ENCODE peak calls at places on chromosomes 4 and X, in six cellular contexts. Y is left lung; I is effector memory CD4-positive, alpha-beta T cell; C is left ventricle myocardium superior; H is stimulated activated CD4-positive, alpha-beta T cell treated with anti-CD3 and anti-CD28 coated beads, TNF-alpha, amount 100 ng/mL, for 48 hours; A is T-cell. N is an unnamed sample.

GRCh38 chrX:37986893-37987292 is 19.5 kb upstream of the SYTL5 start:
- DNase-seq in H (no peak), I (no peak), Y (no peak), C (no peak), A (no peak), N (no peak)

GRCh38 chrX:106302304-106302703 is 134.2 kb downstream of the PWWP3B start:
- DNase-seq in C (no peak), I (no peak), H (no peak), A (no peak), Y (no peak), N (no peak)

GRCh38 chr4:186516287-186516686 is 39.1 kb downstream of the MTNR1A start:
- DNase-seq in C (no peak), A (no peak), Y (no peak), I (no peak), H (no peak), N (no peak)

GRCh38 chrX:21926527-21927278 is 13.8 kb upstream of the SMS start:
- DNase-seq in A (no peak), C (no peak), Y (no peak), H (no peak), I (no peak), N (no peak)

GRCh38 chr4:132334081-132334480 is 815.0 kb upstream of the PCDH10 start:
- DNase-seq in C (no peak), A (no peak), Y (no peak), I (no peak), H (no peak), N (no peak)

GRCh38 chrX:32673193-32673592 is 538.2 kb downstream of the DMD start:
- DNase-seq in Y (no peak), C (no peak), I (no peak), H (no peak), A (no peak), N (no peak)

GRCh38 chr4:109294468-109295020 is 7.9 kb downstream of the COL25A1 start:
- DNase-seq in H (no peak), C (no peak), I (no peak), A (no peak), Y (no peak), N (no peak)

GRCh38 chrX:75522565-75523411 is at the start of gene ZDHHC15:
- DNase-seq in C (peak; percentile 75), A (peak; percentile 39), I (no peak), H (peak; percentile 25), Y (peak; percentile 51), N (peak; percentile 84)

GRCh38 chr4:74755486-74755885 is 38.8 kb downstream of the BTC start:
- DNase-seq in C (no peak), A (no peak), H (no peak), I (no peak), Y (peak; percentile 78), N (no peak)

GRCh38 chr4:52837716-52838558 is 24.2 kb upstream of the RASL11B start:
- DNase-seq in A (no peak), C (no peak), H (no peak), Y (no peak), I (no peak), N (no peak)

GRCh38 chr4:186719925-186720694 is 3.5 kb downstream of the FAT1 start:
- DNase-seq in A (no peak), H (no peak), C (no peak), Y (no peak), I (no peak), N (no peak)

GRCh38 chrX:74389016-74389415 is 32.3 kb upstream of the SLC16A2 start:
- DNase-seq in A (no peak), C (no peak), H (no peak), I (no peak), Y (no peak), N (no peak)

GRCh38 chrX:13029831-13030771 is 14.3 kb downstream of the FAM9C start:
- DNase-seq in I (no peak), C (no peak), Y (no peak), H (no peak), A (peak; percentile 8), N (peak; percentile 11)

GRCh38 chrX:129529685-129530281 is 6.5 kb upstream of the SMARCA1 start:
- DNase-seq in Y (no peak), I (no peak), C (no peak), H (no peak), A (no peak), N (no peak)

GRCh38 chr4:185212566-185212965 is 3.2 kb downstream of the SNX25 start:
- DNase-seq in A (no peak), C (no peak), Y (no peak), H (no peak), I (no peak), N (no peak)

GRCh38 chr4:71377561-71377960 is 38.7 kb downstream of the SLC4A4 start:
- DNase-seq in C (no peak), I (no peak), Y (no peak), A (no peak), H (no peak), N (no peak)

N was measured in retina.